ENCODE peak calls at places on chromosomes 2 and 18, in seven cellular contexts. V, I, P, S, N, A and Z are unnamed samples.
A peak's percentile ranks its signal among the peaks of the same experiment; 100 is the strongest.

GRCh38 chr18:69935319-69936190 is 12.1 kb downstream of the CD226 start:
- DNase-seq in V (no peak), I (no peak), P (peak; percentile 74), S (peak; percentile 90), N (peak; percentile 73), A (peak; percentile 73), Z (no peak)

GRCh38 chr2:167783266-167784070 is 463.9 kb downstream of the STK39 start:
- DNase-seq in V (no peak), I (peak; percentile 1), P (no peak), S (no peak), N (no peak), A (no peak), Z (peak; percentile 73)

GRCh38 chr2:98212291-98212690 is 125.3 kb downstream of the VWA3B start:
- DNase-seq in V (no peak), I (no peak), P (no peak), S (no peak), N (no peak), A (no peak), Z (no peak)

GRCh38 chr2:118202707-118203303 is 114.5 kb downstream of the INSIG2 start:
- DNase-seq in V (peak; percentile 45), I (peak; percentile 59), P (peak; percentile 83), S (peak; percentile 61), N (peak; percentile 20), A (peak; percentile 42), Z (peak; percentile 35)

GRCh38 chr2:232541961-232542714 is 2.6 kb downstream of the CHRNG start:
- DNase-seq in V (no peak), I (no peak), P (peak; percentile 62), S (no peak), N (no peak), A (no peak), Z (no peak)

GRCh38 chr2:190119257-190119656 is 56.7 kb upstream of the MSTN start:
- DNase-seq in V (no peak), I (peak; percentile 21), P (peak; percentile 80), S (peak; percentile 3), N (no peak), A (no peak), Z (no peak)

GRCh38 chr2:71930073-71930681 is 217.5 kb downstream of the CYP26B1 start:
- DNase-seq in V (peak; percentile 93), I (no peak), P (no peak), S (no peak), N (no peak), A (no peak), Z (peak; percentile 6)

GRCh38 chr2:172919732-172920131 is 155.9 kb upstream of the MAP3K20 start:
- DNase-seq in V (no peak), I (no peak), P (no peak), S (no peak), N (no peak), A (no peak), Z (no peak)

GRCh38 chr2:190912731-190913130 is 32.1 kb downstream of the GLS start:
- DNase-seq in V (no peak), I (peak; percentile 41), P (no peak), S (no peak), N (no peak), A (no peak), Z (no peak)

GRCh38 chr2:166126014-166126639 is 1.7 kb downstream of the SCN1A start:
- DNase-seq in V (peak; percentile 12), I (peak; percentile 75), P (peak; percentile 50), S (no peak), N (no peak), A (no peak), Z (no peak)

GRCh38 chr2:184644685-184645084 is 46.4 kb downstream of the ZNF804A start:
- DNase-seq in V (peak; percentile 29), I (peak; percentile 64), P (no peak), S (no peak), N (no peak), A (no peak), Z (no peak)

GRCh38 chr2:214853906-214854305 is 44.4 kb upstream of the BARD1 start:
- DNase-seq in V (peak; percentile 27), I (no peak), P (no peak), S (no peak), N (no peak), A (no peak), Z (no peak)

GRCh38 chr2:27494944-27495554 is at the start of gene FNDC4:
- DNase-seq in V (no peak), I (no peak), P (peak; percentile 84), S (peak; percentile 9), N (no peak), A (peak; percentile 6), Z (peak; percentile 59)

GRCh38 chr2:53202063-53202462 is 565.5 kb upstream of the CHAC2 start:
- DNase-seq in V (peak; percentile 23), I (peak; percentile 73), P (no peak), S (no peak), N (no peak), A (no peak), Z (no peak)

GRCh38 chr2:138948070-138948539 is 167.9 kb upstream of the NXPH2 start:
- DNase-seq in V (no peak), I (peak; percentile 90), P (no peak), S (no peak), N (no peak), A (no peak), Z (no peak)

GRCh38 chr18:31557446-31557845 is 34.2 kb upstream of the TTR start:
- DNase-seq in V (no peak), I (no peak), P (no peak), S (no peak), N (no peak), A (no peak), Z (no peak)

GRCh38 chr2:128645631-128646030 is 327.0 kb upstream of the HS6ST1 start:
- DNase-seq in V (no peak), I (no peak), P (no peak), S (no peak), N (no peak), A (no peak), Z (no peak)

GRCh38 chr2:64036343-64036742 is 17.1 kb upstream of the VPS54 start:
- DNase-seq in V (no peak), I (peak; percentile 73), P (no peak), S (peak; percentile 44), N (no peak), A (peak; percentile 18), Z (no peak)

GRCh38 chr18:57390044-57390443 is 37.7 kb downstream of the ST8SIA3 start:
- DNase-seq in V (no peak), I (no peak), P (no peak), S (no peak), N (no peak), A (no peak), Z (no peak)